ENCODE peak calls at places on chromosomes 6 and 20, in seven cellular contexts. One of them, this sample, is unnamed.
A peak's percentile ranks its signal among the peaks of the same experiment; 100 is the strongest.

GRCh38 chr6:136762022-136762975 is 30.0 kb downstream of the MAP3K5 start:
- DNase-seq in neuronal stem cell: no peak
- DNase-seq in endodermal cell: no peak
- DNase-seq in psoas muscle: no peak
- DNase-seq in aorta: no peak
- DNase-seq in CD4-positive, alpha-beta memory T cell: no peak
- DNase-seq in SK-N-SH: no peak
- DNase-seq in this sample: no peak

GRCh38 chr6:32087574-32088486 is 21.3 kb downstream of the TNXB start:
- DNase-seq in aorta: peak; percentile 92
- DNase-seq in CD4-positive, alpha-beta memory T cell: peak; percentile 60
- DNase-seq in endodermal cell: peak; percentile 96
- DNase-seq in psoas muscle: peak; percentile 85
- DNase-seq in neuronal stem cell: peak; percentile 56
- DNase-seq in SK-N-SH: peak; percentile 81
- DNase-seq in this sample: peak; percentile 42

GRCh38 chr20:40313730-40314129 is 375.3 kb downstream of the MAFB start:
- DNase-seq in neuronal stem cell: no peak
- DNase-seq in endodermal cell: no peak
- DNase-seq in SK-N-SH: no peak
- DNase-seq in CD4-positive, alpha-beta memory T cell: no peak
- DNase-seq in psoas muscle: no peak
- DNase-seq in aorta: no peak
- DNase-seq in this sample: no peak

GRCh38 chr6:37160922-37161778 is 8.8 kb upstream of the PIM1 start:
- DNase-seq in CD4-positive, alpha-beta memory T cell: no peak
- DNase-seq in psoas muscle: no peak
- DNase-seq in SK-N-SH: no peak
- DNase-seq in neuronal stem cell: no peak
- DNase-seq in endodermal cell: no peak
- DNase-seq in aorta: no peak
- DNase-seq in this sample: no peak

GRCh38 chr6:90478278-90478677 is 108.6 kb downstream of the MAP3K7 start:
- DNase-seq in SK-N-SH: peak; percentile 14
- DNase-seq in CD4-positive, alpha-beta memory T cell: no peak
- DNase-seq in psoas muscle: no peak
- DNase-seq in endodermal cell: peak; percentile 84
- DNase-seq in aorta: no peak
- DNase-seq in neuronal stem cell: no peak
- DNase-seq in this sample: no peak

GRCh38 chr20:62921119-62921687 is 5.1 kb downstream of the DIDO1 start:
- DNase-seq in SK-N-SH: peak; percentile 81
- DNase-seq in endodermal cell: peak; percentile 87
- DNase-seq in neuronal stem cell: peak; percentile 65
- DNase-seq in psoas muscle: no peak
- DNase-seq in aorta: no peak
- DNase-seq in CD4-positive, alpha-beta memory T cell: peak; percentile 62
- DNase-seq in this sample: no peak

GRCh38 chr6:147128056-147128455 is 76.2 kb upstream of the STXBP5 start:
- DNase-seq in endodermal cell: no peak
- DNase-seq in CD4-positive, alpha-beta memory T cell: no peak
- DNase-seq in SK-N-SH: no peak
- DNase-seq in aorta: no peak
- DNase-seq in psoas muscle: no peak
- DNase-seq in neuronal stem cell: no peak
- DNase-seq in this sample: no peak

GRCh38 chr6:70669133-70669532 is 1.4 kb downstream of the SMAP1 start:
- DNase-seq in neuronal stem cell: no peak
- DNase-seq in CD4-positive, alpha-beta memory T cell: no peak
- DNase-seq in psoas muscle: no peak
- DNase-seq in SK-N-SH: no peak
- DNase-seq in endodermal cell: no peak
- DNase-seq in aorta: no peak
- DNase-seq in this sample: peak; percentile 46

GRCh38 chr20:53773792-53774371 is 180.2 kb upstream of the ZNF217 start:
- DNase-seq in neuronal stem cell: no peak
- DNase-seq in SK-N-SH: no peak
- DNase-seq in psoas muscle: no peak
- DNase-seq in aorta: no peak
- DNase-seq in endodermal cell: no peak
- DNase-seq in CD4-positive, alpha-beta memory T cell: no peak
- DNase-seq in this sample: peak; percentile 96

GRCh38 chr6:140175486-140175885 is 801.0 kb upstream of the CITED2 start:
- DNase-seq in endodermal cell: no peak
- DNase-seq in neuronal stem cell: no peak
- DNase-seq in CD4-positive, alpha-beta memory T cell: no peak
- DNase-seq in SK-N-SH: no peak
- DNase-seq in psoas muscle: no peak
- DNase-seq in aorta: no peak
- DNase-seq in this sample: no peak

GRCh38 chr6:141467881-141468280 is 664.8 kb upstream of the GJE1 start:
- DNase-seq in endodermal cell: peak; percentile 43
- DNase-seq in CD4-positive, alpha-beta memory T cell: no peak
- DNase-seq in neuronal stem cell: no peak
- DNase-seq in SK-N-SH: no peak
- DNase-seq in psoas muscle: no peak
- DNase-seq in aorta: no peak
- DNase-seq in this sample: no peak

GRCh38 chr6:3331498-3331897 is 72.8 kb downstream of the PSMG4 start:
- DNase-seq in neuronal stem cell: no peak
- DNase-seq in aorta: no peak
- DNase-seq in psoas muscle: no peak
- DNase-seq in CD4-positive, alpha-beta memory T cell: no peak
- DNase-seq in endodermal cell: no peak
- DNase-seq in SK-N-SH: no peak
- DNase-seq in this sample: no peak

GRCh38 chr6:3330199-3330598 is 71.5 kb downstream of the PSMG4 start:
- DNase-seq in psoas muscle: no peak
- DNase-seq in SK-N-SH: no peak
- DNase-seq in endodermal cell: peak; percentile 78
- DNase-seq in neuronal stem cell: no peak
- DNase-seq in CD4-positive, alpha-beta memory T cell: no peak
- DNase-seq in aorta: no peak
- DNase-seq in this sample: no peak

GRCh38 chr6:3333263-3333662 is 74.5 kb downstream of the PSMG4 start:
- DNase-seq in CD4-positive, alpha-beta memory T cell: no peak
- DNase-seq in endodermal cell: no peak
- DNase-seq in SK-N-SH: no peak
- DNase-seq in psoas muscle: no peak
- DNase-seq in neuronal stem cell: no peak
- DNase-seq in aorta: no peak
- DNase-seq in this sample: no peak

GRCh38 chr6:3329491-3330051 is 70.8 kb downstream of the PSMG4 start:
- DNase-seq in neuronal stem cell: no peak
- DNase-seq in endodermal cell: no peak
- DNase-seq in CD4-positive, alpha-beta memory T cell: no peak
- DNase-seq in psoas muscle: no peak
- DNase-seq in SK-N-SH: no peak
- DNase-seq in aorta: no peak
- DNase-seq in this sample: no peak

DNA sequence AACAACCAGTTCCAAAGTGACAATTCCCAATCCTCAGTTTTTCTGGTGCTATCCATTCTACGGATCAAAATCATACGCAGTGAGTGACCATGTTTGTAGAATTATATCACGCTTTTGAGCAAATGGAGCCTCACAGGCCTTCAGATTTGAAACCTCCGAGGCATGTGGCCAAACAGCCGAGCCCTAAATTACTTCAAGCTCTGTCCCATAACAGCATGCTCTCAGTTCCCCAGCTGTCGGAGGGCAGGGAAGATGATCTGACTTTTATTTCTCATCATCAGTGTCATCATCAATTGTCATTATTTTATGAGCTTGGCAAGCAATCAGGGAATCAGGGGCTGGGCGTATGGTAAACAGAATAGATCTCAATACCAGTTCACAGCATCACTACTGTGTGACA is 73.2 kb downstream of the PSMG4 start:
- DNase-seq in neuronal stem cell: no peak
- DNase-seq in CD4-positive, alpha-beta memory T cell: no peak
- DNase-seq in SK-N-SH: no peak
- DNase-seq in psoas muscle: no peak
- DNase-seq in aorta: no peak
- DNase-seq in endodermal cell: no peak
- DNase-seq in this sample: no peak
- H3K4me1 ChIP-seq in neuronal stem cell: peaks cover 28% of the 10 kb centered on the region
- H3K4me1 ChIP-seq in CD4-positive, alpha-beta memory T cell: no peaks in the 10 kb centered on the region
- H3K4me1 ChIP-seq in SK-N-SH: no peaks in the 10 kb centered on the region
- H3K4me1 ChIP-seq in psoas muscle: peaks cover 62% of the 10 kb centered on the region
- H3K4me1 ChIP-seq in aorta: no peaks in the 10 kb centered on the region
- H3K4me1 ChIP-seq in endodermal cell: no peaks in the 10 kb centered on the region
- H3K4me1 ChIP-seq in this sample: no peaks in the 10 kb centered on the region

GRCh38 chr6:156878688-156879087 is 101.5 kb downstream of the ARID1B start:
- DNase-seq in endodermal cell: no peak
- DNase-seq in aorta: no peak
- DNase-seq in neuronal stem cell: no peak
- DNase-seq in SK-N-SH: no peak
- DNase-seq in psoas muscle: no peak
- DNase-seq in CD4-positive, alpha-beta memory T cell: no peak
- DNase-seq in this sample: no peak

GRCh38 chr6:156875062-156875461 is 97.9 kb downstream of the ARID1B start:
- DNase-seq in SK-N-SH: no peak
- DNase-seq in aorta: no peak
- DNase-seq in endodermal cell: no peak
- DNase-seq in neuronal stem cell: no peak
- DNase-seq in psoas muscle: no peak
- DNase-seq in CD4-positive, alpha-beta memory T cell: no peak
- DNase-seq in this sample: no peak

GRCh38 chr6:156873654-156874380 is 96.6 kb downstream of the ARID1B start:
- DNase-seq in endodermal cell: peak; percentile 34
- DNase-seq in psoas muscle: no peak
- DNase-seq in SK-N-SH: no peak
- DNase-seq in CD4-positive, alpha-beta memory T cell: no peak
- DNase-seq in neuronal stem cell: no peak
- DNase-seq in aorta: no peak
- DNase-seq in this sample: no peak

GRCh38 chr6:156877126-156877863 is 100.1 kb downstream of the ARID1B start:
- DNase-seq in aorta: no peak
- DNase-seq in SK-N-SH: no peak
- DNase-seq in CD4-positive, alpha-beta memory T cell: no peak
- DNase-seq in psoas muscle: peak; percentile 40
- DNase-seq in neuronal stem cell: no peak
- DNase-seq in endodermal cell: no peak
- DNase-seq in this sample: no peak

DNA sequence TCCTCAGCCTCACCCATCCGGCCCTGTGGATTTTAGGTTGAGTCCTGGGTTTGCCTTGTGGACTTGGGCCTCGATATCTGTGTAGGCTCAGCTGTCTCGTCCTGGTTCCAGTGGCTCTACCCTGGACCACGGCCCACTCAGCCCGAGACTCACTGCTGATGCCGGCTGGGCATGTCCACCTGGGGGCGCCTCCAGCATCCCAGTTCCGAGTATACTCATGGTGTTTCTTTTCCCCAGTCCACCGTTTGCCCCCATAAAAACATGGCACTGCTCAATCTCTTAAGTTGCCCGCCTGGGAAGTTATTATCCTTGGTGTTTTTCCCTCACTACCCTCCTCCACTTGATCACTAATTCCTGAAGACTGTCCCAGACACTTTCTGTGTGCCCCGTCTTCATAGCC is 99.1 kb downstream of the ARID1B start:
- DNase-seq in psoas muscle: peak; percentile 43
- DNase-seq in endodermal cell: peak; percentile 89
- DNase-seq in CD4-positive, alpha-beta memory T cell: no peak
- DNase-seq in SK-N-SH: peak; percentile 35
- DNase-seq in aorta: no peak
- DNase-seq in neuronal stem cell: no peak
- DNase-seq in this sample: no peak
- H3K4me1 ChIP-seq in psoas muscle: peaks cover 77% of the 10 kb centered on the region
- H3K4me1 ChIP-seq in endodermal cell: no peaks in the 10 kb centered on the region
- H3K4me1 ChIP-seq in CD4-positive, alpha-beta memory T cell: peaks cover 39% of the 10 kb centered on the region
- H3K4me1 ChIP-seq in SK-N-SH: no peaks in the 10 kb centered on the region
- H3K4me1 ChIP-seq in aorta: peaks cover 6% of the 10 kb centered on the region
- H3K4me1 ChIP-seq in neuronal stem cell: peaks cover 5% of the 10 kb centered on the region
- H3K4me1 ChIP-seq in this sample: no peaks in the 10 kb centered on the region

DNA sequence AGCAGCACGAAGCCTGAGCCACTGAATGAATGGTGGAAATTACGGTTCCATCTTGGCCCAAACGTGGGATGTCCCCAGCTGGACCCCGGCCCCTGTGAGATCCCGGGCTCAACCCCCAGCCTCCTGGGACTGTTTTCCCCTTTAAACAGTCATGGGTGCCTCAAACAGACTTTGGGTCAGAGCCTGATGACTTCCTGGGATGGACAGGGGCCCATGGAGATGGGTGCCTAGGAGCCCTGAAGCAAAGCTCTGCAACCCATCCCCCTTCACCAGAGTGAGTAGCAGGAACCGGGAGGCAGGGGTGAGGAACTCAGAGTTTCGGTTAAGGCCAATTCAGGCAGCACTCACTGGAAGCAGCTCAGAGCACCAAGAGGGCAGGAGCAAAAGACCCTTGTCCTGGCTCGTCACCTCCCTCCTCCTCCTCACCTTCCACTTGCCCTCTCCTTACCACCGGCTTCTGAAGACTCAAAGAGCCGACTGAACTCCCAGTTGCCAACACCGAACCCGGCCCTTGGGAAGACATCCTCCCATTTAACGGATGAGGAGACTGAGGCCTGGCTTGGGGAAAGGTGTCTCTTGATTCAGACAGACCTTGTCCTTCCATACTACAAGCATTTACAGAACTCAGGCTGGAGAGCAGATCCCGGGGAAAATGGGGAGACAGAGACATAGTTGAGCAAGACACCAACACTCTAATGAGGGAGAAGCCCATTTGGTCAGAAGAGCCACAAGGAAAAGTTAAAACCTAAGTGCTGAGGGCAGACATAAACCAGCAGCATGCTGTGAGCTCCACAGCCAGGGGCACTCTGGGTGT is 14.9 kb upstream of the TLDC2 start:
- DNase-seq in aorta: no peak
- DNase-seq in psoas muscle: no peak
- DNase-seq in SK-N-SH: no peak
- DNase-seq in CD4-positive, alpha-beta memory T cell: no peak
- DNase-seq in endodermal cell: no peak
- DNase-seq in neuronal stem cell: no peak
- DNase-seq in this sample: no peak
- H3K4me1 ChIP-seq in aorta: no peaks in the 10 kb centered on the region
- H3K4me1 ChIP-seq in psoas muscle: peaks cover 23% of the 10 kb centered on the region
- H3K4me1 ChIP-seq in SK-N-SH: peaks cover 40% of the 10 kb centered on the region
- H3K4me1 ChIP-seq in CD4-positive, alpha-beta memory T cell: peaks cover 14% of the 10 kb centered on the region
- H3K4me1 ChIP-seq in endodermal cell: peaks cover 15% of the 10 kb centered on the region
- H3K4me1 ChIP-seq in neuronal stem cell: peaks cover 7% of the 10 kb centered on the region
- H3K4me1 ChIP-seq in this sample: peaks cover 27% of the 10 kb centered on the region

DNA sequence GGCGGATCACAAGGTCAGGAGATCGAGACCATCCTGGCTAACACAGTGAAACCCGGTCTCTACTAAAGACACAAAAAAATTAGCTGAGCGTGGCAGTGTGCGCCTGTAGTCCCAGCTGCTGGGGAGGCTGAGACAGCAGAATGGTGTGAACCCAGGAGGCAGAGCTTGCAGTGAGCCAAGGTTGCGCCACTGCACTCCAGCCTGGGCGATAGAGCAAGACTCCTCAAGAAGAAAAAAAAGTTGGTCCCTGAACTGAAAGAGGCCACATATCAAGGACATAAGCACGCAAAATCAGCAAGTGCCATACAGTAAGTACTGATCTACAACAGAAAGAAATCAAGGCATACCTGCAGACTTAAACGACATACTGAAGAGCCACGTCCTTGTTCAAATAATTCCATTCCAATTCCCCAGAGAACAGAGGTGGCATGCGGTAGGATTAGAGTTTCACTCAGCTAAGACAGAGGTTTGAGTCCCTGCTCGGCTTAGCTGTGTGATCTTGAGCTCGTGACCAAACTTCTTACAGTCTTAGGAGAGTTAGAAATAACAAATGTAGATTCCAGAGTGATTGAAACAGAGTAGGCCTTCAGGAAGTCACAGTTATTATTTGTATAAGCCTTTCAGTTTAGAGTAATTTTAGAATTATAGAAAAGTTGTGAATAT is 29.2 kb downstream of the B4GALT5 start:
- DNase-seq in aorta: no peak
- DNase-seq in endodermal cell: no peak
- DNase-seq in CD4-positive, alpha-beta memory T cell: no peak
- DNase-seq in neuronal stem cell: no peak
- DNase-seq in psoas muscle: no peak
- DNase-seq in SK-N-SH: no peak
- DNase-seq in this sample: no peak
- H3K4me1 ChIP-seq in aorta: peaks cover 20% of the 10 kb centered on the region
- H3K4me1 ChIP-seq in endodermal cell: peaks cover 31% of the 10 kb centered on the region
- H3K4me1 ChIP-seq in CD4-positive, alpha-beta memory T cell: peaks cover 35% of the 10 kb centered on the region
- H3K4me1 ChIP-seq in neuronal stem cell: peaks cover 38% of the 10 kb centered on the region
- H3K4me1 ChIP-seq in psoas muscle: peaks cover 80% of the 10 kb centered on the region
- H3K4me1 ChIP-seq in SK-N-SH: peaks cover 36% of the 10 kb centered on the region
- H3K4me1 ChIP-seq in this sample: peaks cover 8% of the 10 kb centered on the region